ENCODE peak calls at places on chromosome 15, in four cellular contexts. One of them, this sample, is unnamed.

GRCh38 chr15:40832903-40833302 is 4.4 kb upstream of the PPP1R14D start:
- DNase-seq in left lung: no peak
- DNase-seq in naive thymus-derived CD4-positive, alpha-beta T cell: no peak
- DNase-seq in esophagus squamous epithelium: no peak
- DNase-seq in this sample: no peak

GRCh38 chr15:63340878-63341277 is 40.8 kb downstream of the CA12 start:
- DNase-seq in left lung: no peak
- DNase-seq in naive thymus-derived CD4-positive, alpha-beta T cell: no peak
- DNase-seq in esophagus squamous epithelium: no peak
- DNase-seq in this sample: no peak

GRCh38 chr15:63973212-63974009 is 72.9 kb downstream of the DAPK2 start:
- DNase-seq in left lung: no peak
- DNase-seq in naive thymus-derived CD4-positive, alpha-beta T cell: no peak
- DNase-seq in esophagus squamous epithelium: no peak
- DNase-seq in this sample: no peak

GRCh38 chr15:72584006-72584405 is 70.5 kb upstream of the GOLGA6B start:
- DNase-seq in left lung: no peak
- DNase-seq in naive thymus-derived CD4-positive, alpha-beta T cell: no peak
- DNase-seq in esophagus squamous epithelium: no peak
- DNase-seq in this sample: no peak

GRCh38 chr15:65916041-65916663 is 46.9 kb downstream of the RAB11A start:
- DNase-seq in left lung: no peak
- DNase-seq in naive thymus-derived CD4-positive, alpha-beta T cell: no peak
- DNase-seq in esophagus squamous epithelium: no peak
- DNase-seq in this sample: no peak

GRCh38 chr15:62853114-62853832 is 189.3 kb upstream of the TPM1 start:
- DNase-seq in left lung: no peak
- DNase-seq in naive thymus-derived CD4-positive, alpha-beta T cell: no peak
- DNase-seq in esophagus squamous epithelium: no peak
- DNase-seq in this sample: no peak

GRCh38 chr15:101461097-101461496 is 28.4 kb downstream of the PCSK6 start:
- DNase-seq in left lung: no peak
- DNase-seq in naive thymus-derived CD4-positive, alpha-beta T cell: no peak
- DNase-seq in esophagus squamous epithelium: no peak
- DNase-seq in this sample: no peak

GRCh38 chr15:79874242-79874641 is 22.6 kb downstream of the MTHFS start:
- DNase-seq in left lung: no peak
- DNase-seq in naive thymus-derived CD4-positive, alpha-beta T cell: no peak
- DNase-seq in esophagus squamous epithelium: no peak
- DNase-seq in this sample: no peak

GRCh38 chr15:38401101-38401500 is 52.8 kb upstream of the FAM98B start:
- DNase-seq in left lung: no peak
- DNase-seq in naive thymus-derived CD4-positive, alpha-beta T cell: no peak
- DNase-seq in esophagus squamous epithelium: no peak
- DNase-seq in this sample: no peak

GRCh38 chr15:99244306-99244705 is 5.1 kb downstream of the TTC23 start:
- DNase-seq in left lung: no peak
- DNase-seq in naive thymus-derived CD4-positive, alpha-beta T cell: no peak
- DNase-seq in esophagus squamous epithelium: no peak
- DNase-seq in this sample: no peak

GRCh38 chr15:99241752-99242151 is 7.6 kb downstream of the TTC23 start:
- DNase-seq in left lung: no peak
- DNase-seq in naive thymus-derived CD4-positive, alpha-beta T cell: no peak
- DNase-seq in esophagus squamous epithelium: no peak
- DNase-seq in this sample: no peak

GRCh38 chr15:99239545-99240198 is 9.7 kb downstream of the TTC23 start:
- DNase-seq in left lung: no peak
- DNase-seq in naive thymus-derived CD4-positive, alpha-beta T cell: no peak
- DNase-seq in esophagus squamous epithelium: no peak
- DNase-seq in this sample: no peak

GRCh38 chr15:99238849-99239248 is 10.5 kb downstream of the TTC23 start:
- DNase-seq in left lung: no peak
- DNase-seq in naive thymus-derived CD4-positive, alpha-beta T cell: no peak
- DNase-seq in esophagus squamous epithelium: no peak
- DNase-seq in this sample: no peak
- H3K4me1 ChIP-seq in left lung: no peaks in the 10 kb centered on the region
- H3K4me1 ChIP-seq in naive thymus-derived CD4-positive, alpha-beta T cell: no peaks in the 10 kb centered on the region
- H3K4me1 ChIP-seq in esophagus squamous epithelium: no peaks in the 10 kb centered on the region
- H3K4me1 ChIP-seq in this sample: no peaks in the 10 kb centered on the region

DNA sequence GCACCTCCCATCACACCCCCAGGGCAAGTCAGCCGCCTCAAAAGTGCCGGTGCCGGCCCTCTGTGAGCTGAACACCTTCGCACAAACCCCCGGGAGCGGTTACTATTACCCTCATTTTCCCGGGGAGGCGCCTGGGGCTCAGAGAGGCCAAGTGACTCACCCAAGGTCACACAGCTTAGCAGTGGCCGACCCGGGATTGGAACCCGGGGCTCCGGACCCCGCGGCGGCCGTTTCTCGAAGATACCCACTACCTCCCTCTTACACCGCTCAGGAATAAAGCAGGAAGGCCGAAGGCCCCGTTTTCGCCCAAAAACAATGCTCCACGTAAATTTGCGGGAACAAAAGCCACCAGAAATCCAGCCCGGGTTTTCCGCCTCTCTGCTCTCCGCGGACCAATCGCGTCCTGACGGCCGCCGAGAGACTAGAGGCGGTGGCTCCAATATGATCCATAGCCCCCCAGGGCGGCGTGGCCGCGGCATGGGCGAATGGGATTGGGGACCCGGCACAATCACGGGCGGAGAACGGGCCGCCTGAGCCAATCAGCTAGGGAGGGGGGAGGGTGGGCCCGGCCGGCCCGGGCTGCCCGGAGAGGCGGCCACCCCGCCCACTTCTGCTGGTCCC is 176.8 kb downstream of the OR4M2 start:
- DNase-seq in left lung: peak; percentile 85
- DNase-seq in naive thymus-derived CD4-positive, alpha-beta T cell: no peak
- DNase-seq in esophagus squamous epithelium: no peak
- DNase-seq in this sample: no peak
- H3K9me3 ChIP-seq in left lung: peaks cover 11% of the 10 kb centered on the region
- H3K9me3 ChIP-seq in naive thymus-derived CD4-positive, alpha-beta T cell: no peaks in the 10 kb centered on the region
- H3K9me3 ChIP-seq in esophagus squamous epithelium: no peaks in the 10 kb centered on the region
- H3K9me3 ChIP-seq in this sample: no peaks in the 10 kb centered on the region

GRCh38 chr15:96352594-96353377 is 22.3 kb downstream of the NR2F2 start:
- DNase-seq in left lung: no peak
- DNase-seq in naive thymus-derived CD4-positive, alpha-beta T cell: no peak
- DNase-seq in esophagus squamous epithelium: no peak
- DNase-seq in this sample: no peak
- H3K4me3 ChIP-seq in left lung: no peak overlapping the region
- H3K4me3 ChIP-seq in naive thymus-derived CD4-positive, alpha-beta T cell: no peak overlapping the region
- H3K4me3 ChIP-seq in esophagus squamous epithelium: peak overlapping the region; percentile 47
- H3K4me3 ChIP-seq in this sample: no peak overlapping the region

GRCh38 chr15:90823455-90823974 is 44.9 kb upstream of the FURIN start:
- DNase-seq in left lung: no peak
- DNase-seq in naive thymus-derived CD4-positive, alpha-beta T cell: no peak
- DNase-seq in esophagus squamous epithelium: no peak
- DNase-seq in this sample: no peak

GRCh38 chr15:90829942-90830440 is 38.4 kb upstream of the FURIN start:
- DNase-seq in left lung: no peak
- DNase-seq in naive thymus-derived CD4-positive, alpha-beta T cell: no peak
- DNase-seq in esophagus squamous epithelium: no peak
- DNase-seq in this sample: no peak

GRCh38 chr15:90828111-90828510 is 40.3 kb upstream of the FURIN start:
- DNase-seq in left lung: no peak
- DNase-seq in naive thymus-derived CD4-positive, alpha-beta T cell: no peak
- DNase-seq in esophagus squamous epithelium: no peak
- DNase-seq in this sample: no peak

GRCh38 chr15:90822204-90822955 is 46.0 kb upstream of the FURIN start:
- DNase-seq in left lung: no peak
- DNase-seq in naive thymus-derived CD4-positive, alpha-beta T cell: no peak
- DNase-seq in esophagus squamous epithelium: no peak
- DNase-seq in this sample: no peak

GRCh38 chr15:90826886-90827435 is 41.4 kb upstream of the FURIN start:
- DNase-seq in left lung: no peak
- DNase-seq in naive thymus-derived CD4-positive, alpha-beta T cell: no peak
- DNase-seq in esophagus squamous epithelium: no peak
- DNase-seq in this sample: no peak
- H3K4me1 ChIP-seq in left lung: no peaks in the 10 kb centered on the region
- H3K4me1 ChIP-seq in naive thymus-derived CD4-positive, alpha-beta T cell: peaks cover 5% of the 10 kb centered on the region
- H3K4me1 ChIP-seq in esophagus squamous epithelium: peaks cover 13% of the 10 kb centered on the region
- H3K4me1 ChIP-seq in this sample: peaks cover 17% of the 10 kb centered on the region

DNA sequence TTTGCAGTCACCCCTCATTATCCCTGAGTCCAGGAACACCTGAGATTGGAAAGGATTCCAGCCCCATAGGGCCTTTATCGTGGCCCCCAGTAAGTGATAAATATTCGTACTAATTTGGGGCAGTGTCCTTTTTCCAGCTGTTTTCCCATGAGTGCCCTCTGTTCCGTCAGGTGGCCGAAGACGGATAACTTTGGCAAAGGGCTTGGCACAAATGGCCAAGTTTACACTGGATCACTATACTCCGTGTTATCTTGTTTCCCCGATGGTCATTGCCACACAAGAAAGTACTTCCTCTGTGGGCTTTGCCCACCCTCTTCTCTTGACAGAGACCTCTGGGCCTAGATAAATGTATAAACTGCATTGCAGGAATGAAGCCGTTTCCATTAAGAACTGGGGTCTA is 39.1 kb downstream of the SMAD3 start:
- DNase-seq in left lung: no peak
- DNase-seq in naive thymus-derived CD4-positive, alpha-beta T cell: no peak
- DNase-seq in esophagus squamous epithelium: no peak
- DNase-seq in this sample: no peak
- H3K9me3 ChIP-seq in left lung: no peaks in the 10 kb centered on the region
- H3K9me3 ChIP-seq in naive thymus-derived CD4-positive, alpha-beta T cell: no peaks in the 10 kb centered on the region
- H3K9me3 ChIP-seq in esophagus squamous epithelium: no peaks in the 10 kb centered on the region
- H3K9me3 ChIP-seq in this sample: no peaks in the 10 kb centered on the region

GRCh38 chr15:91801836-91802534 is 51.5 kb upstream of the SLCO3A1 start:
- DNase-seq in left lung: no peak
- DNase-seq in naive thymus-derived CD4-positive, alpha-beta T cell: no peak
- DNase-seq in esophagus squamous epithelium: no peak
- DNase-seq in this sample: no peak
- H3K4me3 ChIP-seq in left lung: no peak overlapping the region
- H3K4me3 ChIP-seq in naive thymus-derived CD4-positive, alpha-beta T cell: no peak overlapping the region
- H3K4me3 ChIP-seq in esophagus squamous epithelium: no peak overlapping the region
- H3K4me3 ChIP-seq in this sample: no peak overlapping the region

DNA sequence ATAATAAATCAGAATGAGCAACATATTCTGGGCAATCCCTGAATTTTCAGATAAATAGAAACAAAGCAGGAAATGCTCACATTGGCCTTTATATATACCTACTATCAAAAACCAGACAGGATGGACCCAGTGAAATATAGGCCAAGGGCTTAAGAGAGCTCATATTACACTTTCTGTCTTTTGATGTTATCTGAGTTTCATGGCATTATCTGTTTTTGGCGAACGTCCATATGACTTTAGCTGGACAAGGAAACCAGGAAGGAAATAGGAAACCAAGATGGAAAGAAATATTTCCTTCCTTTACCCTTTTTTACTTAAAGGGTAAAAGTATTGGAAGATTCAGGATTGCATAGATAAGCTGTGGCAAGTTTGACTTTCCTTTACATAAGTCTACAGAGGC is 274.8 kb downstream of the THSD4 start:
- DNase-seq in left lung: no peak
- DNase-seq in naive thymus-derived CD4-positive, alpha-beta T cell: no peak
- DNase-seq in esophagus squamous epithelium: no peak
- DNase-seq in this sample: no peak
- H3K4me1 ChIP-seq in left lung: no peaks in the 10 kb centered on the region
- H3K4me1 ChIP-seq in naive thymus-derived CD4-positive, alpha-beta T cell: no peaks in the 10 kb centered on the region
- H3K4me1 ChIP-seq in esophagus squamous epithelium: peaks cover 33% of the 10 kb centered on the region
- H3K4me1 ChIP-seq in this sample: no peaks in the 10 kb centered on the region

GRCh38 chr15:27619204-27619603 is 479.9 kb downstream of the OCA2 start:
- DNase-seq in left lung: no peak
- DNase-seq in naive thymus-derived CD4-positive, alpha-beta T cell: no peak
- DNase-seq in esophagus squamous epithelium: no peak
- DNase-seq in this sample: no peak
- H3K9me3 ChIP-seq in left lung: peaks cover 2% of the 10 kb centered on the region
- H3K9me3 ChIP-seq in naive thymus-derived CD4-positive, alpha-beta T cell: no peaks in the 10 kb centered on the region
- H3K9me3 ChIP-seq in esophagus squamous epithelium: no peaks in the 10 kb centered on the region
- H3K9me3 ChIP-seq in this sample: no peaks in the 10 kb centered on the region

GRCh38 chr15:51681303-51681963 is at the start of gene SCG3:
- DNase-seq in left lung: peak; percentile 92
- DNase-seq in naive thymus-derived CD4-positive, alpha-beta T cell: peak; percentile 47
- DNase-seq in esophagus squamous epithelium: peak; percentile 5
- DNase-seq in this sample: peak; percentile 11
- H3K4me3 ChIP-seq in left lung: no peak within 1 kb of the TSS
- H3K4me3 ChIP-seq in naive thymus-derived CD4-positive, alpha-beta T cell: no peak within 1 kb of the TSS
- H3K4me3 ChIP-seq in esophagus squamous epithelium: no peak within 1 kb of the TSS
- H3K4me3 ChIP-seq in this sample: no peak within 1 kb of the TSS